ENCODE peak calls at places on chromosomes 1 and 21, in ten cellular contexts. U, S, T, Q, M, F, R, Z, W and H are unnamed samples.

GRCh38 chr1:162200096-162200847 is 130.8 kb downstream of the NOS1AP start:
- DNase-seq in U (no peak), S (no peak), T (no peak), Q (no peak), M (no peak), F (no peak), R (no peak), Z (no peak), W (peak), H (no peak)

GRCh38 chr1:181104042-181104789 is 15.7 kb downstream of the IER5 start:
- DNase-seq in U (no peak), S (no peak), T (no peak), Q (no peak), M (no peak), F (no peak), R (no peak), Z (no peak), W (peak), H (no peak)

GRCh38 chr21:42463861-42464515 is 32.0 kb downstream of the RSPH1 start:
- DNase-seq in U (no peak), S (peak), T (peak), Q (peak), M (peak), F (peak), R (no peak), Z (no peak), W (peak), H (no peak)

GRCh38 chr1:94852758-94853157 is 32.6 kb downstream of the SLC44A3 start:
- DNase-seq in U (no peak), S (no peak), T (no peak), Q (no peak), M (no peak), F (no peak), R (no peak), Z (no peak), W (no peak), H (no peak)

GRCh38 chr1:112335351-112335750 is 60.7 kb upstream of the CTTNBP2NL start:
- DNase-seq in U (no peak), S (no peak), T (no peak), Q (no peak), M (no peak), F (no peak), R (no peak), Z (no peak), W (no peak), H (no peak)

GRCh38 chr1:87937774-87938173 is 609.1 kb downstream of the LMO4 start:
- DNase-seq in U (no peak), S (no peak), T (no peak), Q (no peak), M (no peak), F (no peak), R (no peak), Z (no peak), W (no peak), H (no peak)

GRCh38 chr1:13813398-13814012 is 113.5 kb downstream of the PRDM2 start:
- DNase-seq in U (no peak), S (peak), T (peak), Q (peak), M (peak), F (no peak), R (no peak), Z (peak), W (no peak), H (no peak)

GRCh38 chr21:32611471-32611997 is 643 bp downstream of the CFAP298 start:
- DNase-seq in U (no peak), S (peak), T (peak), Q (peak), M (peak), F (peak), R (no peak), Z (peak), W (peak), H (no peak)

GRCh38 chr1:28110555-28110954 is 22.1 kb upstream of the EYA3 start:
- DNase-seq in U (no peak), S (peak), T (no peak), Q (no peak), M (no peak), F (no peak), R (no peak), Z (no peak), W (peak), H (no peak)

GRCh38 chr1:57983441-57983840 is 559.6 kb upstream of the DAB1 start:
- DNase-seq in U (no peak), S (no peak), T (no peak), Q (no peak), M (no peak), F (no peak), R (no peak), Z (no peak), W (no peak), H (no peak)

GRCh38 chr1:119147626-119148180 is 7.2 kb upstream of the WARS2 start:
- DNase-seq in U (no peak), S (no peak), T (no peak), Q (no peak), M (no peak), F (no peak), R (no peak), Z (no peak), W (no peak), H (no peak)

GRCh38 chr1:176206006-176206960 is 803 bp downstream of the COP1 start:
- DNase-seq in U (peak), S (peak), T (peak), Q (no peak), M (peak), F (peak), R (peak), Z (peak), W (peak), H (peak)

GRCh38 chr1:90925928-90926869 is 95.6 kb downstream of the ZNF644 start:
- DNase-seq in U (no peak), S (peak), T (no peak), Q (no peak), M (no peak), F (no peak), R (no peak), Z (peak), W (peak), H (no peak)

GRCh38 chr1:169680377-169681019 is 30.9 kb downstream of the SELL start:
- DNase-seq in U (no peak), S (no peak), T (peak), Q (no peak), M (peak), F (no peak), R (no peak), Z (no peak), W (no peak), H (no peak)

GRCh38 chr1:13828454-13829151 is 128.6 kb downstream of the PRDM2 start:
- DNase-seq in U (no peak), S (no peak), T (no peak), Q (no peak), M (no peak), F (peak), R (peak), Z (peak), W (no peak), H (no peak)

GRCh38 chr1:109910123-109910962 is at the start of gene CSF1:
- DNase-seq in U (peak), S (peak), T (peak), Q (peak), M (peak), F (peak), R (peak), Z (peak), W (peak), H (no peak)

GRCh38 chr1:55194851-55195250 is 20.3 kb downstream of the USP24 start:
- DNase-seq in U (no peak), S (no peak), T (no peak), Q (no peak), M (no peak), F (no peak), R (no peak), Z (no peak), W (no peak), H (peak)

GRCh38 chr21:16438761-16439160 is 709.0 kb downstream of the USP25 start:
- DNase-seq in U (no peak), S (no peak), T (no peak), Q (no peak), M (no peak), F (no peak), R (no peak), Z (no peak), W (no peak), H (no peak)

GRCh38 chr1:181087400-181087901 is 1.0 kb upstream of the IER5 start:
- DNase-seq in U (no peak), S (peak), T (no peak), Q (no peak), M (no peak), F (no peak), R (no peak), Z (no peak), W (no peak), H (no peak)

GRCh38 chr1:96361251-96361856 is 360.2 kb upstream of the PTBP2 start:
- DNase-seq in U (no peak), S (no peak), T (no peak), Q (no peak), M (no peak), F (no peak), R (no peak), Z (no peak), W (no peak), H (no peak)

GRCh38 chr1:179129702-179130473 is 48.0 kb downstream of the TOR3A start:
- DNase-seq in U (no peak), S (peak), T (peak), Q (peak), M (peak), F (no peak), R (no peak), Z (no peak), W (peak), H (peak)

GRCh38 chr1:12339861-12340557 is 110.2 kb downstream of the VPS13D start:
- DNase-seq in U (no peak), S (no peak), T (no peak), Q (no peak), M (no peak), F (no peak), R (no peak), Z (no peak), W (no peak), H (no peak)

GRCh38 chr1:116661633-116662032 is 5.9 kb downstream of the IGSF3 start:
- DNase-seq in U (no peak), S (no peak), T (no peak), Q (no peak), M (no peak), F (no peak), R (no peak), Z (no peak), W (no peak), H (no peak)

GRCh38 chr1:75125161-75125681 is 9.0 kb upstream of the LHX8 start:
- DNase-seq in U (no peak), S (no peak), T (no peak), Q (no peak), M (no peak), F (no peak), R (no peak), Z (no peak), W (no peak), H (no peak)